ENCODE peak calls at places on chromosomes 1 and 21, in four cellular contexts. One of them, this sample, is unnamed.
A peak's percentile ranks its signal among the peaks of the same experiment; 100 is the strongest.

GRCh38 chr1:147738739-147739476 is 21.5 kb downstream of the GJA5 start:
- DNase-seq in CD8-positive, alpha-beta T cell: no peak
- DNase-seq in psoas muscle: no peak
- DNase-seq in CD8-positive, alpha-beta memory T cell: no peak
- DNase-seq in this sample: no peak

GRCh38 chr1:3914911-3915310 is 14.8 kb upstream of the C1orf174 start:
- DNase-seq in CD8-positive, alpha-beta T cell: no peak
- DNase-seq in psoas muscle: no peak
- DNase-seq in CD8-positive, alpha-beta memory T cell: no peak
- DNase-seq in this sample: peak; percentile 36

GRCh38 chr1:25810341-25811299 is 9.1 kb upstream of the MTFR1L start:
- DNase-seq in CD8-positive, alpha-beta T cell: peak; percentile 85
- DNase-seq in psoas muscle: peak; percentile 88
- DNase-seq in CD8-positive, alpha-beta memory T cell: peak; percentile 71
- DNase-seq in this sample: peak; percentile 84

GRCh38 chr1:100449477-100449876 is 88.5 kb upstream of the GPR88 start:
- DNase-seq in CD8-positive, alpha-beta T cell: no peak
- DNase-seq in psoas muscle: no peak
- DNase-seq in CD8-positive, alpha-beta memory T cell: no peak
- DNase-seq in this sample: no peak

GRCh38 chr1:225943582-225943981 is 2.6 kb upstream of the LEFTY2 start:
- DNase-seq in CD8-positive, alpha-beta T cell: no peak
- DNase-seq in psoas muscle: no peak
- DNase-seq in CD8-positive, alpha-beta memory T cell: no peak
- DNase-seq in this sample: no peak

GRCh38 chr1:183841950-183842816 is 37.3 kb downstream of the RGL1 start:
- DNase-seq in CD8-positive, alpha-beta T cell: no peak
- DNase-seq in psoas muscle: no peak
- DNase-seq in CD8-positive, alpha-beta memory T cell: no peak
- DNase-seq in this sample: no peak

GRCh38 chr21:45574081-45574501 is 31.9 kb upstream of the SLC19A1 start:
- DNase-seq in CD8-positive, alpha-beta T cell: no peak
- DNase-seq in psoas muscle: no peak
- DNase-seq in CD8-positive, alpha-beta memory T cell: no peak
- DNase-seq in this sample: peak; percentile 32

GRCh38 chr1:53687886-53688285 is 51.1 kb downstream of the GLIS1 start:
- DNase-seq in CD8-positive, alpha-beta T cell: no peak
- DNase-seq in psoas muscle: no peak
- DNase-seq in CD8-positive, alpha-beta memory T cell: no peak
- DNase-seq in this sample: no peak

GRCh38 chr1:225763815-225764548 is 13.6 kb upstream of the SRP9 start:
- DNase-seq in CD8-positive, alpha-beta T cell: no peak
- DNase-seq in psoas muscle: no peak
- DNase-seq in CD8-positive, alpha-beta memory T cell: no peak
- DNase-seq in this sample: no peak

GRCh38 chr1:222529916-222530315 is 18.0 kb downstream of the HHIPL2 start:
- DNase-seq in CD8-positive, alpha-beta T cell: no peak
- DNase-seq in psoas muscle: no peak
- DNase-seq in CD8-positive, alpha-beta memory T cell: no peak
- DNase-seq in this sample: no peak

GRCh38 chr1:68703921-68704354 is 207.1 kb upstream of the DEPDC1 start:
- DNase-seq in CD8-positive, alpha-beta T cell: no peak
- DNase-seq in psoas muscle: no peak
- DNase-seq in CD8-positive, alpha-beta memory T cell: no peak
- DNase-seq in this sample: no peak

GRCh38 chr21:32448803-32449594 is 36.5 kb downstream of the EVA1C start:
- DNase-seq in CD8-positive, alpha-beta T cell: no peak
- DNase-seq in psoas muscle: no peak
- DNase-seq in CD8-positive, alpha-beta memory T cell: no peak
- DNase-seq in this sample: no peak

GRCh38 chr21:18155508-18156193 is 89.0 kb upstream of the CHODL start:
- DNase-seq in CD8-positive, alpha-beta T cell: no peak
- DNase-seq in psoas muscle: no peak
- DNase-seq in CD8-positive, alpha-beta memory T cell: no peak
- DNase-seq in this sample: no peak

GRCh38 chr1:23625929-23626535 is 65.6 kb upstream of the RPL11 start:
- DNase-seq in CD8-positive, alpha-beta T cell: no peak
- DNase-seq in psoas muscle: no peak
- DNase-seq in CD8-positive, alpha-beta memory T cell: no peak
- DNase-seq in this sample: no peak

GRCh38 chr1:23627065-23627464 is 64.5 kb upstream of the RPL11 start:
- DNase-seq in CD8-positive, alpha-beta T cell: no peak
- DNase-seq in psoas muscle: no peak
- DNase-seq in CD8-positive, alpha-beta memory T cell: no peak
- DNase-seq in this sample: peak; percentile 57

GRCh38 chr1:23628951-23629387 is 62.6 kb upstream of the RPL11 start:
- DNase-seq in CD8-positive, alpha-beta T cell: peak; percentile 20
- DNase-seq in psoas muscle: no peak
- DNase-seq in CD8-positive, alpha-beta memory T cell: no peak
- DNase-seq in this sample: no peak

GRCh38 chr1:23632479-23633160 is 59.0 kb upstream of the RPL11 start:
- DNase-seq in CD8-positive, alpha-beta T cell: no peak
- DNase-seq in psoas muscle: no peak
- DNase-seq in CD8-positive, alpha-beta memory T cell: no peak
- DNase-seq in this sample: no peak

GRCh38 chr1:23629728-23630290 is 61.8 kb upstream of the RPL11 start:
- DNase-seq in CD8-positive, alpha-beta T cell: no peak
- DNase-seq in psoas muscle: no peak
- DNase-seq in CD8-positive, alpha-beta memory T cell: no peak
- DNase-seq in this sample: no peak
- H3K4me1 ChIP-seq in CD8-positive, alpha-beta T cell: peaks cover 48% of the 10 kb centered on the region
- H3K4me1 ChIP-seq in psoas muscle: no peaks in the 10 kb centered on the region
- H3K4me1 ChIP-seq in CD8-positive, alpha-beta memory T cell: peaks cover 24% of the 10 kb centered on the region
- H3K4me1 ChIP-seq in this sample: peaks cover 6% of the 10 kb centered on the region

GRCh38 chr1:244164563-244164890 is 113.4 kb downstream of the ZBTB18 start:
- DNase-seq in CD8-positive, alpha-beta T cell: no peak
- DNase-seq in psoas muscle: no peak
- DNase-seq in CD8-positive, alpha-beta memory T cell: no peak
- DNase-seq in this sample: no peak
- H3K27ac ChIP-seq in CD8-positive, alpha-beta T cell: no peak overlapping the region
- H3K27ac ChIP-seq in psoas muscle: peak overlapping the region; percentile 92
- H3K27ac ChIP-seq in CD8-positive, alpha-beta memory T cell: no peak overlapping the region
- H3K27ac ChIP-seq in this sample: peak overlapping the region; percentile 73

GRCh38 chr1:234533034-234533571 is 54.1 kb upstream of the TARBP1 start:
- DNase-seq in CD8-positive, alpha-beta T cell: no peak
- DNase-seq in psoas muscle: peak; percentile 88
- DNase-seq in CD8-positive, alpha-beta memory T cell: no peak
- DNase-seq in this sample: no peak
- H3K4me1 ChIP-seq in CD8-positive, alpha-beta T cell: no peaks in the 10 kb centered on the region
- H3K4me1 ChIP-seq in psoas muscle: peaks cover 88% of the 10 kb centered on the region
- H3K4me1 ChIP-seq in CD8-positive, alpha-beta memory T cell: no peaks in the 10 kb centered on the region
- H3K4me1 ChIP-seq in this sample: peaks cover 92% of the 10 kb centered on the region

DNA sequence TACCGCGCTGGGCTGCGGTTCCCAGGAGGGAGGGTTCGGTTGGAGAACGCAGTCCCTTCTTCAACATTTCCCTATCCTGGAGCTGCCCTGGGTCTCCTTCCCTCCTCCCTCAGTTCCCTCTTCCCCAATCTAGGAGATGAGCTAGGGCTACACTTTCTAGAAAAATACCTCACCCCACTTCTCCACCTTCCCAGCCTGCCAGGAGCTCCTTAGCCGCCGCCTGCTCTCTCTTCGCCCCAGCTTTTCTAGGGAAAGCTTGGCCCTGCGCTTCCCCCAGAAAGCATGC is 484 bp upstream of the ADAMTS1 start:
- DNase-seq in CD8-positive, alpha-beta T cell: no peak
- DNase-seq in psoas muscle: no peak
- DNase-seq in CD8-positive, alpha-beta memory T cell: no peak
- DNase-seq in this sample: no peak
- H3K27ac ChIP-seq in CD8-positive, alpha-beta T cell: no peak overlapping the region
- H3K27ac ChIP-seq in psoas muscle: peak overlapping the region; percentile 94
- H3K27ac ChIP-seq in CD8-positive, alpha-beta memory T cell: no peak overlapping the region
- H3K27ac ChIP-seq in this sample: peak overlapping the region; percentile 95

GRCh38 chr1:93669369-93669768 is 12.3 kb downstream of the BCAR3 start:
- DNase-seq in CD8-positive, alpha-beta T cell: no peak
- DNase-seq in psoas muscle: no peak
- DNase-seq in CD8-positive, alpha-beta memory T cell: no peak
- DNase-seq in this sample: no peak
- H3K4me1 ChIP-seq in CD8-positive, alpha-beta T cell: no peaks in the 10 kb centered on the region
- H3K4me1 ChIP-seq in psoas muscle: peaks cover 44% of the 10 kb centered on the region
- H3K4me1 ChIP-seq in CD8-positive, alpha-beta memory T cell: no peaks in the 10 kb centered on the region
- H3K4me1 ChIP-seq in this sample: peaks cover 79% of the 10 kb centered on the region

DNA sequence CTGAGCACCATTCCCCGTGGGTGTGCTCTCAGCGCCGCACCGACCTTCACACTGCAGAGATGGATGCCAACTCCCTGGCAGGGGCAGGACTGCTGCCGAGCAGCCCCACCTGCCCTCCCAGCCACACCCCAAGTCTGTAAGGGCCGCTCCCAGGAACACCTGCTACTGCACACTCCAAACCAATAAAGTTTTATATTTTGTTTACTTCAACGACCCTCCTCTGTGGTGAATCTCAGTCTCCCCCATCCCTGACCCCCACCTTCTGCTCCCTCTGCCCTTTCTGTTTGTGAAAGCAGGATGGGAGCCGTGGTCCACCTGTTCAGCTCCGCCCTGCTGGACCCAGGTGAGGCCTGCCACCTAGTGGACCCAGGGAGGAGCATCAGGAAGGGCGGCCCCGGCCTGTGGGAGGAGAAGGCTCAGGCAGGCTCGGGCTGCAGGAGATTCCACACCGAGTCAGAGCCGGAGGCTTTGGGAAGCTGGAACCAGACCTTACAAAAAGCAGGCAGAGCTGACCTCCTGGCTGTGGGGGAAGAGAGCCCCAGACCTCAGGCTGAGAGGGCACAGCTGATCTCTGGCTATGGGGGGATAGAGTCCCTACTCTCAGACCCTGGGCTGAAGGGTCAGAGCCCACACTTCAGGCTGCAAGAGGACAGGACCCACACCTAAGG is 982 bp upstream of the TMEM82 start:
- DNase-seq in CD8-positive, alpha-beta T cell: peak; percentile 67
- DNase-seq in psoas muscle: peak; percentile 89
- DNase-seq in CD8-positive, alpha-beta memory T cell: peak; percentile 19
- DNase-seq in this sample: peak; percentile 88
- H3K27ac ChIP-seq in CD8-positive, alpha-beta T cell: no peak overlapping the region
- H3K27ac ChIP-seq in psoas muscle: peak overlapping the region; percentile 32
- H3K27ac ChIP-seq in CD8-positive, alpha-beta memory T cell: no peak overlapping the region
- H3K27ac ChIP-seq in this sample: no peak overlapping the region

GRCh38 chr1:19391596-19391981 is 79.5 kb downstream of the SLC66A1 start:
- DNase-seq in CD8-positive, alpha-beta T cell: no peak
- DNase-seq in psoas muscle: no peak
- DNase-seq in CD8-positive, alpha-beta memory T cell: no peak
- DNase-seq in this sample: no peak
- H3K4me1 ChIP-seq in CD8-positive, alpha-beta T cell: peaks cover 57% of the 10 kb centered on the region
- H3K4me1 ChIP-seq in psoas muscle: peaks cover 32% of the 10 kb centered on the region
- H3K4me1 ChIP-seq in CD8-positive, alpha-beta memory T cell: peaks cover 56% of the 10 kb centered on the region
- H3K4me1 ChIP-seq in this sample: peaks cover 60% of the 10 kb centered on the region

GRCh38 chr1:8551613-8552093 is 233.7 kb downstream of the SLC45A1 start:
- DNase-seq in CD8-positive, alpha-beta T cell: no peak
- DNase-seq in psoas muscle: no peak
- DNase-seq in CD8-positive, alpha-beta memory T cell: no peak
- DNase-seq in this sample: no peak
- H3K27ac ChIP-seq in CD8-positive, alpha-beta T cell: no peak overlapping the region
- H3K27ac ChIP-seq in psoas muscle: no peak overlapping the region
- H3K27ac ChIP-seq in CD8-positive, alpha-beta memory T cell: no peak overlapping the region
- H3K27ac ChIP-seq in this sample: no peak overlapping the region

GRCh38 chr1:40986929-40987328 is 7.4 kb downstream of the CTPS1 start:
- DNase-seq in CD8-positive, alpha-beta T cell: no peak
- DNase-seq in psoas muscle: no peak
- DNase-seq in CD8-positive, alpha-beta memory T cell: no peak
- DNase-seq in this sample: no peak
- H3K4me1 ChIP-seq in CD8-positive, alpha-beta T cell: no peaks in the 10 kb centered on the region
- H3K4me1 ChIP-seq in psoas muscle: no peaks in the 10 kb centered on the region
- H3K4me1 ChIP-seq in CD8-positive, alpha-beta memory T cell: peaks cover 7% of the 10 kb centered on the region
- H3K4me1 ChIP-seq in this sample: peaks cover 29% of the 10 kb centered on the region

GRCh38 chr21:39055167-39055767 is 128.0 kb downstream of the PSMG1 start:
- DNase-seq in CD8-positive, alpha-beta T cell: no peak
- DNase-seq in psoas muscle: no peak
- DNase-seq in CD8-positive, alpha-beta memory T cell: no peak
- DNase-seq in this sample: no peak
- H3K27ac ChIP-seq in CD8-positive, alpha-beta T cell: no peak overlapping the region
- H3K27ac ChIP-seq in psoas muscle: peak overlapping the region; percentile 23
- H3K27ac ChIP-seq in CD8-positive, alpha-beta memory T cell: no peak overlapping the region
- H3K27ac ChIP-seq in this sample: peak overlapping the region; percentile 71

This sample was measured in lower lobe of right lung.